ENCODE peak calls at places on chromosome 19, in ten cellular contexts. R is EL; K is H9; E is GM12892; X is omental fat pad; V is HT1080; C is left cardiac atrium; W is NCI-H1436 treated with DMSO at 0.1 percent for 48 hours; S is WTC11; A is activated CD4-positive, alpha-beta T cell treated with anti-CD3 and anti-CD28 coated beads, Interleukin-2, amount 10 ng/mL, durations not matched to agents 7 days and 5 days. Z is an unnamed sample.

GRCh38 chr19:49243129-49243528 is 81.9 kb downstream of the SLC6A16 start:
- DNase-seq in R (no peak), K (no peak), E (no peak), X (no peak), V (no peak), C (no peak), W (no peak), S (no peak), A (no peak), Z (no peak)

GRCh38 chr19:50725218-50725931 is 2.2 kb downstream of the CLEC11A start:
- DNase-seq in R (no peak), K (no peak), E (no peak), X (no peak), V (no peak), C (no peak), W (no peak), S (no peak), A (no peak), Z (no peak)

GRCh38 chr19:10583021-10583776 is 3.9 kb downstream of the AP1M2 start:
- DNase-seq in R (no peak), K (no peak), E (no peak), X (no peak), V (no peak), C (no peak), W (no peak), S (no peak), A (no peak), Z (no peak)

GRCh38 chr19:5018224-5019015 is 49.5 kb downstream of the KDM4B start:
- DNase-seq in R (peak; percentile 65), K (no peak), E (no peak), X (no peak), V (peak; percentile 12), C (no peak), W (no peak), S (no peak), A (no peak), Z (no peak)

GRCh38 chr19:7994114-7994513 is 11.3 kb downstream of the ELAVL1 start:
- DNase-seq in R (no peak), K (peak; percentile 44), E (no peak), X (no peak), V (no peak), C (no peak), W (no peak), S (peak; percentile 28), A (no peak), Z (no peak)

GRCh38 chr19:52343548-52343947 is 7.5 kb downstream of the ZNF610 start:
- DNase-seq in R (peak; percentile 27), K (peak; percentile 85), E (peak; percentile 14), X (peak; percentile 25), V (peak; percentile 25), C (peak; percentile 70), W (no peak), S (peak; percentile 83), A (peak; percentile 57), Z (peak; percentile 21)

GRCh38 chr19:17866312-17867012 is 5.3 kb upstream of the SLC5A5 start:
- DNase-seq in R (no peak), K (no peak), E (no peak), X (no peak), V (no peak), C (no peak), W (no peak), S (no peak), A (no peak), Z (no peak)

GRCh38 chr19:411723-412355 is 2.9 kb upstream of the C2CD4C start:
- DNase-seq in R (no peak), K (no peak), E (no peak), X (no peak), V (no peak), C (no peak), W (no peak), S (no peak), A (no peak), Z (no peak)

GRCh38 chr19:18932216-18932841 is 8.7 kb downstream of the HOMER3 start:
- DNase-seq in R (peak; percentile 36), K (peak; percentile 99), E (peak; percentile 89), X (peak; percentile 48), V (no peak), C (peak; percentile 87), W (no peak), S (peak; percentile 99), A (peak; percentile 84), Z (peak; percentile 67)

GRCh38 chr19:10353793-10354391 is 14.5 kb upstream of the ICAM3 start:
- DNase-seq in R (no peak), K (peak; percentile 99), E (peak; percentile 19), X (no peak), V (no peak), C (peak; percentile 81), W (no peak), S (peak; percentile 100), A (peak; percentile 41), Z (peak; percentile 76)

GRCh38 chr19:2627319-2627829 is 75.1 kb downstream of the GNG7 start:
- DNase-seq in R (peak; percentile 99), K (no peak), E (no peak), X (no peak), V (peak; percentile 98), C (peak; percentile 85), W (no peak), S (no peak), A (no peak), Z (peak; percentile 79)

GRCh38 chr19:22600690-22601648 is 33.2 kb upstream of the ZNF492 start:
- DNase-seq in R (no peak), K (no peak), E (no peak), X (no peak), V (no peak), C (no peak), W (no peak), S (no peak), A (no peak), Z (no peak)

GRCh38 chr19:13669780-13670355 is 94.5 kb upstream of the MRI1 start:
- DNase-seq in R (no peak), K (no peak), E (no peak), X (no peak), V (no peak), C (no peak), W (peak; percentile 45), S (no peak), A (no peak), Z (no peak)

GRCh38 chr19:52336117-52336811 is at the start of gene ZNF610:
- DNase-seq in R (peak; percentile 86), K (peak; percentile 88), E (peak; percentile 50), X (peak; percentile 66), V (no peak), C (peak; percentile 93), W (peak; percentile 71), S (peak; percentile 87), A (peak; percentile 91), Z (peak; percentile 81)

GRCh38 chr19:2477141-2477710 is 1.3 kb downstream of the GADD45B start:
- DNase-seq in R (peak; percentile 48), K (no peak), E (no peak), X (no peak), V (no peak), C (peak; percentile 54), W (no peak), S (no peak), A (no peak), Z (no peak)

GRCh38 chr19:55651236-55651635 is 3.2 kb downstream of the CCDC106 start:
- DNase-seq in R (no peak), K (no peak), E (no peak), X (no peak), V (no peak), C (no peak), W (no peak), S (no peak), A (no peak), Z (no peak)

GRCh38 chr19:19342086-19343015 is 21.7 kb downstream of the MAU2 start:
- DNase-seq in R (peak; percentile 46), K (peak; percentile 92), E (peak; percentile 83), X (no peak), V (peak; percentile 54), C (peak; percentile 54), W (no peak), S (peak; percentile 78), A (no peak), Z (no peak)

GRCh38 chr19:44968118-44968517 is 12.9 kb downstream of the CLPTM1 start:
- DNase-seq in R (no peak), K (no peak), E (no peak), X (no peak), V (no peak), C (no peak), W (no peak), S (no peak), A (no peak), Z (no peak)

GRCh38 chr19:24159707-24160106 is 72.7 kb downstream of the ZNF254 start:
- DNase-seq in R (no peak), K (no peak), E (no peak), X (no peak), V (no peak), C (no peak), W (no peak), S (no peak), A (no peak), Z (no peak)

GRCh38 chr19:5130371-5131030 is 161.6 kb downstream of the KDM4B start:
- DNase-seq in R (no peak), K (no peak), E (peak; percentile 83), X (no peak), V (no peak), C (no peak), W (no peak), S (no peak), A (peak; percentile 35), Z (no peak)

GRCh38 chr19:39941615-39942507 is 7.4 kb upstream of the FCGBP start:
- DNase-seq in R (peak; percentile 47), K (no peak), E (no peak), X (no peak), V (peak; percentile 70), C (no peak), W (no peak), S (no peak), A (peak; percentile 66), Z (no peak)

GRCh38 chr19:1998712-1999708 is 16.5 kb downstream of the BTBD2 start:
- DNase-seq in R (no peak), K (no peak), E (no peak), X (no peak), V (no peak), C (no peak), W (no peak), S (no peak), A (no peak), Z (no peak)

GRCh38 chr19:41476583-41476982 is 33.6 kb downstream of the ERICH4 start:
- DNase-seq in R (no peak), K (no peak), E (no peak), X (no peak), V (no peak), C (no peak), W (no peak), S (no peak), A (no peak), Z (no peak)

GRCh38 chr19:35436477-35437141 is 11.4 kb upstream of the FFAR2 start:
- DNase-seq in R (peak; percentile 6), K (no peak), E (no peak), X (no peak), V (peak; percentile 66), C (peak; percentile 35), W (no peak), S (no peak), A (peak; percentile 29), Z (peak; percentile 20)

GRCh38 chr19:54137913-54138776 is 583 bp downstream of the CNOT3 start:
- DNase-seq in R (no peak), K (no peak), E (peak; percentile 69), X (no peak), V (no peak), C (peak; percentile 45), W (no peak), S (no peak), A (peak; percentile 40), Z (no peak)

GRCh38 chr19:7293795-7294570 is at the start of gene INSR:
- DNase-seq in R (peak; percentile 84), K (peak; percentile 88), E (peak; percentile 96), X (peak; percentile 59), V (peak; percentile 17), C (peak; percentile 89), W (peak; percentile 43), S (peak; percentile 85), A (peak; percentile 67), Z (peak; percentile 79)

GRCh38 chr19:55855160-55855559 is 18.8 kb downstream of the NLRP4 start:
- DNase-seq in R (no peak), K (no peak), E (no peak), X (no peak), V (no peak), C (no peak), W (no peak), S (no peak), A (no peak), Z (no peak)

GRCh38 chr19:3094638-3095374 is 644 bp downstream of the GNA11 start:
- DNase-seq in R (no peak), K (no peak), E (no peak), X (no peak), V (no peak), C (no peak), W (no peak), S (no peak), A (no peak), Z (no peak)

Z was measured in tibial nerve.